ENCODE peak calls at places on chromosome 5, in eight cellular contexts. F, H, X, D, T, L, B and Y are unnamed samples. For H3K9me3 and H3K36me3, the result is how much of the 10 kb centered on the place peaks cover.

GRCh38 chr5:115648072-115648471 is 22.2 kb upstream of the TMED7 start:
- DNase-seq in D (no peak), L (no peak), X (no peak), F (no peak), B (no peak), H (no peak), T (no peak), Y (no peak)

GRCh38 chr5:90888511-90889324 is 330.1 kb downstream of the ADGRV1 start:
- DNase-seq in F (peak), B (no peak), X (no peak), H (peak), T (no peak), L (no peak), D (no peak), Y (no peak)

GRCh38 chr5:72648511-72648910 is 141.3 kb upstream of the ZNF366 start:
- DNase-seq in L (no peak), X (no peak), B (no peak), T (peak), D (no peak), H (no peak), F (peak), Y (no peak)

GRCh38 chr5:18745591-18745987 is 1111.3 kb downstream of the TAF11L14 start:
- DNase-seq in T (no peak), X (no peak), H (no peak), D (peak), L (no peak), F (no peak), B (peak), Y (no peak)

GRCh38 chr5:74034738-74035137 is 408.7 kb downstream of the ARHGEF28 start:
- DNase-seq in B (no peak), L (no peak), T (no peak), H (peak), X (no peak), F (peak), D (no peak), Y (no peak)

GRCh38 chr5:2003206-2003605 is 120.5 kb upstream of the IRX4 start:
- DNase-seq in T (no peak), L (no peak), F (no peak), B (no peak), X (no peak), H (no peak), D (no peak), Y (no peak)

GRCh38 chr5:134132372-134133212 is 18.1 kb downstream of the TCF7 start:
- DNase-seq in L (peak), B (no peak), D (peak), X (peak), T (peak), F (no peak), H (no peak), Y (peak)

GRCh38 chr5:149271717-149272558 is at the start of gene AFAP1L1:
- DNase-seq in T (peak), B (peak), D (peak), X (peak), H (no peak), F (peak), L (no peak), Y (peak)

GRCh38 chr5:180180846-180181245 is 28.2 kb downstream of the RASGEF1C start:
- DNase-seq in D (no peak), H (no peak), F (no peak), B (no peak), L (no peak), X (no peak), T (no peak), Y (no peak)

GRCh38 chr5:42784132-42784531 is 27.5 kb downstream of the CCDC152 start:
- DNase-seq in D (no peak), F (no peak), L (no peak), B (no peak), X (no peak), T (no peak), H (no peak), Y (no peak)

GRCh38 chr5:52771343-52772039 is 16.2 kb upstream of the ITGA1 start:
- DNase-seq in L (no peak), X (peak), H (no peak), F (no peak), D (no peak), B (no peak), T (no peak), Y (no peak)

GRCh38 chr5:146073239-146073900 is 32.0 kb downstream of the PLAC8L1 start:
- DNase-seq in H (no peak), F (no peak), X (no peak), B (peak), T (no peak), L (no peak), D (no peak), Y (no peak)

GRCh38 chr5:87154191-87154590 is 113.5 kb upstream of the RASA1 start:
- DNase-seq in H (no peak), D (no peak), T (no peak), F (no peak), B (no peak), X (no peak), L (no peak), Y (no peak)

GRCh38 chr5:115573133-115573532 is 28.6 kb upstream of the FEM1C start:
- DNase-seq in H (peak), L (no peak), B (no peak), D (no peak), X (no peak), F (peak), T (no peak), Y (no peak)

GRCh38 chr5:145520335-145520734 is 314.8 kb downstream of the PRELID2 start:
- DNase-seq in F (no peak), D (no peak), X (no peak), B (no peak), T (no peak), H (no peak), L (no peak), Y (no peak)

GRCh38 chr5:73940747-73941146 is 314.8 kb downstream of the ARHGEF28 start:
- DNase-seq in X (no peak), F (no peak), D (no peak), H (no peak), B (no peak), T (no peak), L (no peak), Y (no peak)

GRCh38 chr5:138128344-138128743 is 10.9 kb downstream of the NME5 start:
- DNase-seq in X (no peak), B (no peak), H (no peak), L (no peak), F (no peak), T (no peak), D (no peak), Y (no peak)

GRCh38 chr5:95471922-95472321 is 80.8 kb downstream of the FAM81B start:
- DNase-seq in F (peak), D (no peak), T (no peak), L (no peak), X (no peak), H (peak), B (no peak), Y (no peak)

GRCh38 chr5:112691758-112692157 is 45.9 kb upstream of the APC start:
- DNase-seq in L (no peak), D (no peak), B (no peak), T (no peak), X (no peak), F (peak), H (peak), Y (no peak)

GRCh38 chr5:54807421-54807820 is 178.0 kb downstream of the ESM1 start:
- DNase-seq in F (peak), B (no peak), X (no peak), T (no peak), D (no peak), L (no peak), H (peak), Y (no peak)

GRCh38 chr5:169803077-169803981 is 166.3 kb downstream of the DOCK2 start:
- DNase-seq in L (no peak), H (peak), X (no peak), B (peak), F (peak), D (no peak), T (peak), Y (no peak)

GRCh38 chr5:133992429-133993151 is 12.2 kb downstream of the VDAC1 start:
- DNase-seq in T (no peak), X (no peak), F (no peak), B (no peak), D (no peak), L (no peak), H (no peak), Y (no peak)

GRCh38 chr5:17910318-17910717 is 276.1 kb downstream of the TAF11L14 start:
- DNase-seq in L (no peak), B (no peak), D (no peak), F (peak), X (no peak), H (peak), T (no peak), Y (no peak)

GRCh38 chr5:135227064-135228022 is 171.7 kb downstream of the MACROH2A1 start:
- DNase-seq in H (no peak), X (no peak), T (peak), L (no peak), D (no peak), F (no peak), B (no peak), Y (peak)

GRCh38 chr5:170563808-170564207 is 60.0 kb downstream of the KCNIP1 start:
- DNase-seq in T (no peak), B (no peak), F (no peak), X (no peak), L (no peak), D (no peak), H (no peak), Y (no peak)

GRCh38 chr5:57441557-57441956 is 41.1 kb downstream of the ACTBL2 start:
- DNase-seq in H (peak), T (no peak), X (no peak), B (no peak), L (no peak), F (peak), D (no peak), Y (no peak)

GRCh38 chr5:110116539-110116938 is 426.8 kb downstream of the MAN2A1 start:
- DNase-seq in F (no peak), X (no peak), T (no peak), B (no peak), L (no peak), D (no peak), H (no peak), Y (no peak)

GRCh38 chr5:99122976-99123375 is 194.2 kb upstream of the CHD1 start:
- DNase-seq in F (peak), X (no peak), D (no peak), H (no peak), L (no peak), T (no peak), B (no peak), Y (no peak)

GRCh38 chr5:93570294-93571110 is 10.5 kb downstream of the NR2F1-AS1 start:
- DNase-seq in L (no peak), T (no peak), H (no peak), X (no peak), D (no peak), F (no peak), B (no peak), Y (no peak)

GRCh38 chr5:127766556-127767335 is 63.6 kb downstream of the CCDC192 start:
- DNase-seq in F (peak), L (no peak), D (no peak), B (no peak), X (no peak), H (no peak), T (no peak), Y (no peak)

GRCh38 chr5:107526263-107526937 is 144.3 kb downstream of the EFNA5 start:
- DNase-seq in H (no peak), X (no peak), D (no peak), T (no peak), L (no peak), F (peak), B (no peak), Y (no peak)

GRCh38 chr5:138241688-138242547 is 28.8 kb upstream of the CDC23 start:
- DNase-seq in X (no peak), L (no peak), F (no peak), H (peak), D (peak), T (peak), B (no peak), Y (no peak)

GRCh38 chr5:90638878-90639277 is 80.3 kb downstream of the ADGRV1 start:
- DNase-seq in H (no peak), T (no peak), B (no peak), L (no peak), D (no peak), F (no peak), X (no peak), Y (no peak)

GRCh38 chr5:25763781-25764180 is 1119.0 kb upstream of the CDH10 start:
- DNase-seq in B (no peak), X (no peak), H (no peak), D (no peak), L (no peak), T (no peak), F (no peak), Y (no peak)
- H3K9me3 ChIP-seq in B (under half), X (under half), H (under half), D (under half), L (under half), T (under half), F (under half), Y (under half)

DNA sequence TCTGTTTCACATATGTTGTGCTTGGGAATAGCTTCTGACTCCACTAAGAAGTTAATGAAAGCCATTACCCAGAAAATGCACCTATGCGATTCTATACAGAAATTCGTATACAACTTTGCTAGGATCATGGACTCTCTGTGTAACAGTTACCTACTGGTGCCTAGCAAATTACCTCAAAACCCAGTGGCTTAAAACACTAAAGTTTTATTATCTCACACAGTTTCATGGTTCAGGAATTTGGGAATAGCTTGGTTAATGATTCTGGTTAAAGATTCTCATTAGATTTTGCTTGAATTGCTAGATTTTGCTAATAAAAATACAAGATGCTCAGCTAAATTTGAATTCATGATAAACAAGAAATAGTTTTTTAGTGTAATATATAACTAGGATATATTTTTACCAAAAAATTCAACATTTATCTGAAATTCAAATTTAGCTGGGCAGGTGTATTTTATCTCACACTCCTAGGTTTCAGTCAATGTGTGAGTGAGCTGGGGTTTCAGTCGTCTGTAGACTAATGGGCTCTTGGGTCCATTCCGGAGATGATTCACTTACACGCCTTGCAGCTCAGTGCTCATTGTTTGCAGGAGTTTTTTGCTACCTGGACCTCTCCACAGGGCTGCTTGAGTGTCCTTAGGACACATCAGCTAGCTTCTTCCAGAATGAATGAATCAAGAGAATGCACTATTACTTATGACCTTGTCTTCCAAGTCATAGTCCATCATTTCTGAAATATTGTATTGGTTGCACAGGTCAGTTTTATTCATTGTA is 75.1 kb downstream of the MROH2B start:
- DNase-seq in L (no peak), T (no peak), F (no peak), X (no peak), B (no peak), D (no peak), H (no peak), Y (no peak)
- H3K4me3 ChIP-seq in L (no peak), T (no peak), F (no peak), X (no peak), B (no peak), D (no peak), H (no peak), Y (no peak)

GRCh38 chr5:126614189-126614588 is 13.4 kb downstream of the PHAX start:
- DNase-seq in X (no peak), F (no peak), T (no peak), H (no peak), B (no peak), L (no peak), D (no peak), Y (no peak)

GRCh38 chr5:126619781-126620180 is 19.0 kb downstream of the PHAX start:
- DNase-seq in X (no peak), F (no peak), T (no peak), L (no peak), B (no peak), H (no peak), D (no peak), Y (no peak)

GRCh38 chr5:126610616-126611015 is 9.9 kb downstream of the PHAX start:
- DNase-seq in L (no peak), X (no peak), H (no peak), F (no peak), T (no peak), D (no peak), B (no peak), Y (no peak)

GRCh38 chr5:126610163-126610562 is 9.4 kb downstream of the PHAX start:
- DNase-seq in B (no peak), X (no peak), T (no peak), F (no peak), H (no peak), L (no peak), D (no peak), Y (no peak)

GRCh38 chr5:126615286-126615685 is 14.5 kb downstream of the PHAX start:
- DNase-seq in T (no peak), B (no peak), F (no peak), L (no peak), D (no peak), X (no peak), H (no peak), Y (no peak)
- H3K36me3 ChIP-seq in T (half or more), B (under half), F (under half), L (under half), D (under half), X (under half), H (under half), Y (under half)

GRCh38 chr5:119136666-119137318 is 65.9 kb downstream of the DMXL1 start:
- DNase-seq in D (no peak), B (no peak), T (no peak), L (no peak), F (no peak), X (no peak), H (no peak), Y (no peak)
- H3K9me3 ChIP-seq in D (under half), B (under half), T (under half), L (under half), F (under half), X (under half), H (under half), Y (under half)

GRCh38 chr5:77292026-77292757 is 81.7 kb downstream of the PDE8B start:
- DNase-seq in H (peak), D (no peak), L (no peak), B (no peak), T (no peak), F (peak), X (no peak), Y (no peak)

GRCh38 chr5:77295863-77296378 is 85.4 kb downstream of the PDE8B start:
- DNase-seq in D (no peak), H (no peak), B (no peak), X (no peak), T (no peak), L (no peak), F (no peak), Y (no peak)

DNA sequence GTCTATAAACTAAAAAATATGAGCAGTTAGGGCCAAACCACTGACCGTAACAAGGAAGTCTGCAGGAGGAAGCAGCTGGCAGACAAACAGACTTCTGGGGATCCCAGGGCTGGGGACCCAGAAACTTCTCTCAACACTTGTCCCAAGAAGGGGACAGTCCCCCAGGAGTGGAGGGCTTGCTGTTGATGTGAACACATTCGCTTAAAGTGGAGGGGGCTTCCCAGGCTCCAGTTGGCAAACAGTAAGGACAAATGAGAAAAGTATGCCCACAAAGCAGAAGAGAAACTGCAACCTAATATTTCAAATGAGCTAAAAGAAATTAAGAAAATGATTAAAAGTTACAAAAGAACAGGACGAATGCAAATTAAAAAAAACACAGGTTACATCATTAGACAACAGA is 83.7 kb downstream of the PDE8B start:
- DNase-seq in D (no peak), X (no peak), B (no peak), H (no peak), L (no peak), F (no peak), T (no peak), Y (no peak)
- H3K4me3 ChIP-seq in D (no peak), X (no peak), B (no peak), H (no peak), L (no peak), F (no peak), T (no peak), Y (no peak)

GRCh38 chr5:150542933-150543445 is 35.1 kb downstream of the NDST1 start:
- DNase-seq in T (no peak), B (peak), D (no peak), H (peak), F (no peak), L (no peak), X (no peak), Y (peak)

GRCh38 chr5:150541895-150542294 is 34.0 kb downstream of the NDST1 start:
- DNase-seq in F (no peak), T (no peak), D (no peak), L (no peak), H (no peak), X (no peak), B (peak), Y (peak)

GRCh38 chr5:150540615-150541396 is 32.9 kb downstream of the NDST1 start:
- DNase-seq in D (peak), X (no peak), F (peak), B (peak), H (peak), L (no peak), T (peak), Y (peak)

GRCh38 chr5:150540042-150540441 is 32.1 kb downstream of the NDST1 start:
- DNase-seq in D (no peak), T (no peak), H (no peak), L (no peak), F (no peak), X (no peak), B (no peak), Y (no peak)

DNA sequence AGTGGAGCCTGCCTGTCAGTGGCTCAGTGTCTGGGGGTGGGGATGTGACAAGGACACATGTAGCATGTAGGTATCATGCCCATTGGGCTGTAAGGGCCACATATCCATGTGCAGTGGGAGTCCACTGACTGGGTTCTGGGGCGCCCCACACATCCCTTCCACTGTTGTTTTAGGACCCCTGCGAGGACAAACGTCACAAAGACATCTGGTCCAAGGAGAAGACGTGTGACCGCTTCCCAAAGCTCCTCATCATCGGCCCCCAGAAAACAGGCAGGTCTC is 33.4 kb downstream of the NDST1 start:
- DNase-seq in L (no peak), D (no peak), T (no peak), B (no peak), F (no peak), X (no peak), H (no peak), Y (no peak)
- H3K36me3 ChIP-seq in L (under half), D (under half), T (half or more), B (under half), F (half or more), X (under half), H (under half), Y (half or more)

GRCh38 chr5:141419074-141419880 is 1.6 kb upstream of the PCDHGA11 start:
- DNase-seq in T (no peak), F (no peak), X (no peak), D (no peak), L (no peak), H (no peak), B (no peak), Y (no peak)
- H3K9me3 ChIP-seq in T (half or more), F (half or more), X (under half), D (under half), L (under half), H (under half), B (half or more), Y (under half)

GRCh38 chr5:177509991-177510566 is 453 bp upstream of the DOK3 start:
- DNase-seq in X (no peak), F (no peak), B (no peak), D (no peak), L (no peak), T (no peak), H (no peak), Y (no peak)
- H3K4me3 ChIP-seq in X (no peak), F (no peak), B (no peak), D (no peak), L (no peak), T (no peak), H (no peak), Y (peak)

DNA sequence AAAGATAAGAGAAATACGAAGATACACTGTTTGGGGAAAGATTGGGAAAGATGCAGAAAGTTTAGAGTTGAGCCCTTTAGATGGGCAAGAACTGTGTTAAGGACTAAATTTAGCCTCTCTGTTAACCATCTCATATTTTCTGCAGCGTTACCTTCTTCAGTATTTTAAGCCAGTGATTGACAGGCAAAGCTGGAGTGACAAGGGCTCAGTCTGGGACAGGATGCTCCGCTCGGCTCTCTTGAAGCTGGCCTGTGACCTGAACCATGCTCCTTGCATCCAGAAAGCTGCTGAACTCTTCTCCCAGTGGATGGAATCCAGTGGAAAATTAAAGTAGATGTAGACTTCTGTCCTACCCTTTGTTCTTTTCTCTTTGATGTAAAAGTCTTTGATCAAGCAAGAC is 26.4 kb upstream of the LNPEP start:
- DNase-seq in L (no peak), T (no peak), X (no peak), D (no peak), B (no peak), F (no peak), H (no peak), Y (no peak)
- H3K36me3 ChIP-seq in L (under half), T (under half), X (under half), D (under half), B (under half), F (under half), H (under half), Y (under half)